ENCODE peak calls at places on chromosomes 4 and X, in eight cellular contexts. M is fibroblast of pulmonary artery, Z is lung, C is T-helper 17 cell, E is GOT3, I is ureter, S is GM12878, D is cardiac muscle cell. Y is an unnamed sample.

GRCh38 chrX:310621-311155 is 7.9 kb downstream of the GTPBP6 start:
- DNase-seq in M (no peak), Z (no peak), C (no peak), E (no peak), I (no peak), S (no peak), D (no peak), Y (no peak)

GRCh38 chr4:113617195-113617594 is 144.3 kb downstream of the CAMK2D start:
- DNase-seq in M (no peak), Z (no peak), C (no peak), E (no peak), I (no peak), S (no peak), D (no peak), Y (no peak)

GRCh38 chrX:34493086-34493485 is 164.0 kb downstream of the TMEM47 start:
- DNase-seq in M (no peak), Z (no peak), C (no peak), E (no peak), I (no peak), S (no peak), D (no peak), Y (no peak)

GRCh38 chr4:76250962-76251361 is 559 bp upstream of the FAM47E start:
- DNase-seq in M (no peak), Z (no peak), C (no peak), E (no peak), I (no peak), S (no peak), D (no peak), Y (peak)

GRCh38 chr4:123351713-123352112 is 44.9 kb upstream of the SPRY1 start:
- DNase-seq in M (no peak), Z (no peak), C (no peak), E (no peak), I (no peak), S (no peak), D (no peak), Y (no peak)

GRCh38 chr4:18069806-18070205 is 48.3 kb upstream of the LCORL start:
- DNase-seq in M (no peak), Z (no peak), C (no peak), E (no peak), I (no peak), S (no peak), D (no peak), Y (no peak)

GRCh38 chr4:88137112-88137511 is 21.3 kb downstream of the ABCG2 start:
- DNase-seq in M (no peak), Z (no peak), C (no peak), E (no peak), I (no peak), S (no peak), D (no peak), Y (no peak)

GRCh38 chr4:140223056-140223810 is 69.2 kb upstream of the MAML3 start:
- DNase-seq in M (peak), Z (no peak), C (no peak), E (no peak), I (no peak), S (no peak), D (no peak), Y (peak)

GRCh38 chr4:166021617-166022016 is 148.6 kb downstream of the TLL1 start:
- DNase-seq in M (no peak), Z (no peak), C (no peak), E (no peak), I (no peak), S (no peak), D (no peak), Y (no peak)

GRCh38 chr4:128590034-128590740 is 219.3 kb upstream of the JADE1 start:
- DNase-seq in M (no peak), Z (no peak), C (no peak), E (no peak), I (no peak), S (no peak), D (no peak), Y (no peak)

GRCh38 chrX:24301060-24301459 is 12.8 kb downstream of the SUPT20HL2 start:
- DNase-seq in M (peak), Z (no peak), C (no peak), E (no peak), I (no peak), S (no peak), D (no peak), Y (no peak)

GRCh38 chr4:656651-657337 is 17.3 kb downstream of the ATP5ME start:
- DNase-seq in M (no peak), Z (no peak), C (no peak), E (no peak), I (no peak), S (no peak), D (no peak), Y (peak)

GRCh38 chr4:8763966-8764901 is 107.4 kb downstream of the HMX1 start:
- DNase-seq in M (no peak), Z (no peak), C (no peak), E (no peak), I (no peak), S (no peak), D (no peak), Y (no peak)

GRCh38 chr4:6019316-6020263 is 1.4 kb upstream of the C4orf50 start:
- DNase-seq in M (peak), Z (peak), C (no peak), E (no peak), I (no peak), S (no peak), D (peak), Y (peak)

GRCh38 chr4:52861879-52862604 is at the start of gene RASL11B:
- DNase-seq in M (peak), Z (peak), C (peak), E (peak), I (peak), S (peak), D (peak), Y (peak)

GRCh38 chrX:49184294-49185061 is 1.7 kb downstream of the PRICKLE3 start:
- DNase-seq in M (peak), Z (peak), C (no peak), E (peak), I (peak), S (no peak), D (peak), Y (peak)

Y was measured in cardiac fibroblast.